ENCODE peak calls at places on chromosome 18, in four cellular contexts. One of them, this sample, is unnamed.

GRCh38 chr18:24995056-24995455 is 356.9 kb downstream of the ZNF521 start:
- DNase-seq in RWPE1: no peak
- DNase-seq in activated CD4-positive, alpha-beta T cell treated with anti-CD3 and anti-CD28 coated beads, Interleukin-2, amount 50 U/mL, for 1 hour: no peak
- DNase-seq in GM10248: no peak
- DNase-seq in this sample: no peak

GRCh38 chr18:58928401-58928800 is 63.7 kb downstream of the ZNF532 start:
- DNase-seq in RWPE1: no peak
- DNase-seq in activated CD4-positive, alpha-beta T cell treated with anti-CD3 and anti-CD28 coated beads, Interleukin-2, amount 50 U/mL, for 1 hour: no peak
- DNase-seq in GM10248: no peak
- DNase-seq in this sample: no peak

GRCh38 chr18:24176727-24177416 is 38.0 kb downstream of the CABYR start:
- DNase-seq in RWPE1: peak; percentile 37
- DNase-seq in activated CD4-positive, alpha-beta T cell treated with anti-CD3 and anti-CD28 coated beads, Interleukin-2, amount 50 U/mL, for 1 hour: peak; percentile 18
- DNase-seq in GM10248: peak; percentile 66
- DNase-seq in this sample: peak; percentile 70

GRCh38 chr18:3596324-3597158 is 146.6 kb downstream of the TGIF1 start:
- DNase-seq in RWPE1: no peak
- DNase-seq in activated CD4-positive, alpha-beta T cell treated with anti-CD3 and anti-CD28 coated beads, Interleukin-2, amount 50 U/mL, for 1 hour: peak; percentile 27
- DNase-seq in GM10248: peak; percentile 69
- DNase-seq in this sample: peak; percentile 66

GRCh38 chr18:8426401-8426800 is 182.8 kb upstream of the RAB12 start:
- DNase-seq in RWPE1: no peak
- DNase-seq in activated CD4-positive, alpha-beta T cell treated with anti-CD3 and anti-CD28 coated beads, Interleukin-2, amount 50 U/mL, for 1 hour: no peak
- DNase-seq in GM10248: no peak
- DNase-seq in this sample: no peak

GRCh38 chr18:52286675-52287074 is 53.3 kb upstream of the DCC start:
- DNase-seq in RWPE1: no peak
- DNase-seq in activated CD4-positive, alpha-beta T cell treated with anti-CD3 and anti-CD28 coated beads, Interleukin-2, amount 50 U/mL, for 1 hour: no peak
- DNase-seq in GM10248: no peak
- DNase-seq in this sample: no peak

GRCh38 chr18:24837065-24837464 is 376.6 kb downstream of the HRH4 start:
- DNase-seq in RWPE1: no peak
- DNase-seq in activated CD4-positive, alpha-beta T cell treated with anti-CD3 and anti-CD28 coated beads, Interleukin-2, amount 50 U/mL, for 1 hour: no peak
- DNase-seq in GM10248: no peak
- DNase-seq in this sample: no peak

GRCh38 chr18:69845588-69846506 is 101.8 kb downstream of the CD226 start:
- DNase-seq in RWPE1: no peak
- DNase-seq in activated CD4-positive, alpha-beta T cell treated with anti-CD3 and anti-CD28 coated beads, Interleukin-2, amount 50 U/mL, for 1 hour: no peak
- DNase-seq in GM10248: no peak
- DNase-seq in this sample: no peak

GRCh38 chr18:51135361-51135760 is 62.1 kb downstream of the MEX3C start:
- DNase-seq in RWPE1: peak; percentile 48
- DNase-seq in activated CD4-positive, alpha-beta T cell treated with anti-CD3 and anti-CD28 coated beads, Interleukin-2, amount 50 U/mL, for 1 hour: no peak
- DNase-seq in GM10248: no peak
- DNase-seq in this sample: no peak

GRCh38 chr18:77366725-77367641 is 117.3 kb downstream of the GALR1 start:
- DNase-seq in RWPE1: peak; percentile 8
- DNase-seq in activated CD4-positive, alpha-beta T cell treated with anti-CD3 and anti-CD28 coated beads, Interleukin-2, amount 50 U/mL, for 1 hour: no peak
- DNase-seq in GM10248: no peak
- DNase-seq in this sample: no peak

GRCh38 chr18:75041586-75041985 is 167.4 kb downstream of the PTGR3 start:
- DNase-seq in RWPE1: peak; percentile 26
- DNase-seq in activated CD4-positive, alpha-beta T cell treated with anti-CD3 and anti-CD28 coated beads, Interleukin-2, amount 50 U/mL, for 1 hour: no peak
- DNase-seq in GM10248: no peak
- DNase-seq in this sample: peak; percentile 12